ENCODE peak calls at places on chromosomes 2 and 18, in ten cellular contexts. T, P, R, Z, C, M, L, H, B and V are unnamed samples.
A peak's percentile ranks its signal among the peaks of the same experiment; 100 is the strongest.

GRCh38 chr2:98389248-98389605 is 43.0 kb downstream of the CNGA3 start:
- DNase-seq in T (no peak), C (no peak), L (no peak), R (no peak), Z (no peak), M (no peak), H (no peak), B (no peak), P (no peak), V (peak; percentile 37)

GRCh38 chr18:74203811-74204210 is 55.5 kb downstream of the TIMM21 start:
- DNase-seq in P (no peak), R (no peak), B (no peak), L (no peak), M (no peak), C (no peak), Z (no peak), H (no peak), T (no peak), V (no peak)

GRCh38 chr2:226074391-226074790 is 674.9 kb downstream of the NYAP2 start:
- DNase-seq in M (no peak), P (no peak), B (no peak), H (no peak), T (no peak), L (no peak), C (no peak), Z (no peak), R (no peak), V (no peak)

GRCh38 chr2:48944961-48945360 is 189.4 kb upstream of the LHCGR start:
- DNase-seq in R (no peak), C (no peak), M (no peak), H (no peak), Z (no peak), L (no peak), T (no peak), P (no peak), B (no peak), V (no peak)

GRCh38 chr2:121722479-121722878 is 14.2 kb downstream of the NIFK start:
- DNase-seq in C (peak; percentile 63), L (no peak), B (peak; percentile 50), T (peak; percentile 38), P (no peak), Z (no peak), H (peak; percentile 64), R (peak; percentile 41), M (no peak), V (no peak)

GRCh38 chr2:172480301-172481218 is 53.2 kb downstream of the ITGA6 start:
- DNase-seq in P (no peak), R (peak; percentile 55), Z (no peak), T (no peak), L (peak; percentile 62), H (no peak), M (no peak), C (no peak), B (peak; percentile 73), V (no peak)

GRCh38 chr2:96164459-96165184 is 19.4 kb upstream of the DUSP2 start:
- DNase-seq in L (no peak), H (no peak), M (no peak), C (no peak), P (no peak), T (no peak), B (no peak), R (no peak), Z (no peak), V (no peak)

GRCh38 chr2:189393440-189394111 is 47.7 kb upstream of the WDR75 start:
- DNase-seq in T (no peak), R (no peak), H (no peak), P (no peak), L (no peak), C (no peak), Z (no peak), B (no peak), M (peak; percentile 87), V (no peak)

GRCh38 chr2:46812381-46813024 is 103.1 kb downstream of the MCFD2 start:
- DNase-seq in B (no peak), Z (no peak), M (no peak), R (peak; percentile 72), H (peak; percentile 52), L (peak; percentile 93), T (peak; percentile 69), P (no peak), C (no peak), V (no peak)

GRCh38 chr2:165015052-165015642 is 59.8 kb upstream of the SLC38A11 start:
- DNase-seq in C (peak; percentile 21), B (peak; percentile 67), M (peak; percentile 44), T (no peak), R (peak; percentile 61), P (peak; percentile 74), Z (no peak), H (no peak), L (peak; percentile 31), V (no peak)

GRCh38 chr2:70676301-70677035 is 91.5 kb downstream of the ADD2 start:
- DNase-seq in P (no peak), R (no peak), Z (no peak), C (no peak), T (no peak), H (no peak), L (no peak), M (no peak), B (no peak), V (no peak)

GRCh38 chr2:178449700-178450573 is 1.0 kb downstream of the PRKRA start:
- DNase-seq in H (no peak), P (no peak), T (no peak), R (no peak), Z (no peak), M (no peak), L (no peak), C (no peak), B (peak; percentile 26), V (no peak)

GRCh38 chr2:182103531-182103930 is 117.9 kb downstream of the PPP1R1C start:
- DNase-seq in B (no peak), C (no peak), R (no peak), H (no peak), L (no peak), Z (no peak), M (no peak), T (no peak), P (no peak), V (no peak)

GRCh38 chr18:48840491-48840877 is 110.3 kb downstream of the SMAD7 start:
- DNase-seq in T (no peak), Z (no peak), B (no peak), H (no peak), M (no peak), P (no peak), C (no peak), R (no peak), L (no peak), V (no peak)

GRCh38 chr2:71882949-71883472 is 264.7 kb downstream of the CYP26B1 start:
- DNase-seq in C (peak; percentile 29), T (peak; percentile 81), P (peak; percentile 46), B (peak; percentile 96), H (peak; percentile 99), L (peak; percentile 54), M (peak; percentile 21), R (peak; percentile 99), Z (no peak), V (peak; percentile 72)

DNA sequence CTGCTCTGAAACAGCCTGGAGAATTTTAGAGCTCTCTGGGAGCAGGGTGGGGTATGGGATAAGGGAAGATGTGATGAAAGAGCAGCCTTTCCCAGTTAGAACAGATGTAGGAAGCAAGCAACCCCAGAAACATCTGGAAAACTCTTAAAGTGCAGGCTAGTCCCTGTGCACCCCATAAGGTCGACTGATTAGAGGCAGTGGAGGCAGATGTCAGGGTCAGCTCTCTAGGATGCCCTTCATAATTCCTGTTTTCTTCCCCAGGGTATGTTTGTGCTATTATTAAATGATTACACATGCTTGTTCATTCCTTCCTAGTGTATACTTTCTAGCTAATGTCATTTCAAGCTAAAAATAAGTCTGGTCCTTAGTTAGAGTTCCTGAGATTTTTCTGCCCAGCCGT is 41.7 kb downstream of the PTPRM start:
- DNase-seq in R (no peak), H (no peak), C (no peak), L (no peak), P (no peak), M (no peak), B (no peak), Z (no peak), T (no peak), V (no peak)
- H3K4me3 ChIP-seq in R (no peak overlapping the region), H (no peak overlapping the region), C (no peak overlapping the region), L (no peak overlapping the region), P (no peak overlapping the region), M (no peak overlapping the region), B (no peak overlapping the region), Z (no peak overlapping the region), T (no peak overlapping the region), V (no peak overlapping the region)

DNA sequence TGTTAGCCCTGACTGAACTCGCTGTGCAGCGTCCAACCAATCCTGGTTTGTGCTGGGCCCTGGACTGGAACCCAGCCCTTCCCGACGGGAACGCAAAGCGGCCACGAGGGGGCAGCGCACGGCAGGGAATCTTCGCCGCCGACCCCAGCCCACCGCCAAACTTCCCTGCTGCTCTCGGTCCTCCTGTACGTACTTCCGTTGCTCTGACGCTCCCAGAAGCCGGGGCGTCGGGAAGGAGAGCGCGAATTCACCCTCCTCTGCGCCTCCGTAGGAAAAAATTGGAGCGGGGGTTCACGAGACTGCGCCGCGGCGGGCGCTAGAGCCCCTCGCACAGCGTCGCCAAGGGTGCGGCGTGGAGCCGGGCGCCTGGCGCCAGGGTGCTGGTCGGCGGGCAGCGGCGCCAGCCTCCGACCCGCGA is 948 bp upstream of the SH3RF3 start:
- DNase-seq in B (peak; percentile 93), L (peak; percentile 72), M (peak; percentile 26), C (peak; percentile 82), P (peak; percentile 69), T (peak; percentile 61), R (peak; percentile 81), Z (no peak), H (peak; percentile 75), V (no peak)
- TF ChIP-seq POLR2A in B (no peak), L (peak; percentile 31), M (no peak), C (no peak), P (no peak), T (no peak), R (no peak), Z (no peak), H (peak; percentile 61), V (no peak)

DNA sequence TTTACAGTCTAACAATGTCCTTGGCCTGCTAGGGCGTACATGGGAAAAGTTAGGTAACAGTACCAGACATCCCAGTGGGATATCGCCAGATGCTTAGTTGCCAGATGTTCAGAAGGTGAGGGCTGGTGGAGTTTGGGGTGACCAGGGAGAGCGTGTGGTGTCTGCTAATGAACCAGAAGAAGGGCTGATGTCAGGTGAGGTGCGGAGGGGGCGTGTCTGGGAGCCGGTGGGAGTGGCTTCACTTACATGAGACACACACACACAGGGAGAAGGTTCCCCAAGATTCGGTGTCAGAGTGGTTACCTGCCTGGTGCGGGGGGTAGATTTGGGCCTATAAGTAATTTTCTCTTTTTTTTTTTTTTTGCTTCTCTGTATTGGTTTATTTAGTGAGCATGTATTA is 12.2 kb downstream of the RAB31 start:
- DNase-seq in R (no peak), H (no peak), T (no peak), L (no peak), C (no peak), P (no peak), Z (no peak), M (no peak), B (no peak), V (no peak)
- H3K4me3 ChIP-seq in R (no peak overlapping the region), H (no peak overlapping the region), T (no peak overlapping the region), L (no peak overlapping the region), C (no peak overlapping the region), P (no peak overlapping the region), Z (no peak overlapping the region), M (peak overlapping the region; percentile 37), B (no peak overlapping the region), V (no peak overlapping the region)

GRCh38 chr2:241033346-241033987 is 35.0 kb downstream of the SNED1 start:
- DNase-seq in C (no peak), T (peak; percentile 13), L (no peak), P (no peak), B (no peak), Z (no peak), R (no peak), M (no peak), H (no peak), V (peak; percentile 88)
- TF ChIP-seq POLR2A in C (no peak), T (no peak), L (no peak), P (no peak), B (no peak), Z (no peak), R (no peak), M (no peak), H (no peak), V (no peak)